ENCODE peak calls at places on chromosomes 12 and 14, in eight cellular contexts. One of them, this sample, is unnamed.

GRCh38 chr14:104150201-104151027 is 12.0 kb downstream of the KIF26A start:
- DNase-seq in AG10803: peak; percentile 65
- DNase-seq in IMR-90: no peak
- DNase-seq in lower lobe of right lung: no peak
- DNase-seq in GM12865: peak; percentile 12
- DNase-seq in A673: peak; percentile 92
- DNase-seq in left ventricle myocardium inferior: no peak
- DNase-seq in dorsolateral prefrontal cortex: no peak
- DNase-seq in this sample: no peak

GRCh38 chr12:100827901-100828520 is 33.4 kb downstream of the ANO4 start:
- DNase-seq in AG10803: peak; percentile 50
- DNase-seq in IMR-90: peak; percentile 54
- DNase-seq in lower lobe of right lung: no peak
- DNase-seq in GM12865: peak; percentile 40
- DNase-seq in A673: peak; percentile 67
- DNase-seq in left ventricle myocardium inferior: no peak
- DNase-seq in dorsolateral prefrontal cortex: no peak
- DNase-seq in this sample: peak; percentile 14

GRCh38 chr14:104226421-104227385 is 88.3 kb downstream of the KIF26A start:
- DNase-seq in AG10803: no peak
- DNase-seq in IMR-90: no peak
- DNase-seq in lower lobe of right lung: peak; percentile 38
- DNase-seq in GM12865: no peak
- DNase-seq in A673: peak; percentile 92
- DNase-seq in left ventricle myocardium inferior: no peak
- DNase-seq in dorsolateral prefrontal cortex: no peak
- DNase-seq in this sample: no peak

GRCh38 chr12:119258149-119258548 is 76.4 kb upstream of the CCDC60 start:
- DNase-seq in AG10803: no peak
- DNase-seq in IMR-90: no peak
- DNase-seq in lower lobe of right lung: no peak
- DNase-seq in GM12865: peak; percentile 24
- DNase-seq in A673: no peak
- DNase-seq in left ventricle myocardium inferior: no peak
- DNase-seq in dorsolateral prefrontal cortex: no peak
- DNase-seq in this sample: no peak

GRCh38 chr14:45651906-45652305 is 398.9 kb upstream of the MIS18BP1 start:
- DNase-seq in AG10803: no peak
- DNase-seq in IMR-90: no peak
- DNase-seq in lower lobe of right lung: no peak
- DNase-seq in GM12865: no peak
- DNase-seq in A673: no peak
- DNase-seq in left ventricle myocardium inferior: no peak
- DNase-seq in dorsolateral prefrontal cortex: no peak
- DNase-seq in this sample: no peak

GRCh38 chr12:53701518-53702264 is 25.6 kb downstream of the CALCOCO1 start:
- DNase-seq in AG10803: peak; percentile 72
- DNase-seq in IMR-90: peak; percentile 66
- DNase-seq in lower lobe of right lung: peak; percentile 84
- DNase-seq in GM12865: peak; percentile 78
- DNase-seq in A673: peak; percentile 85
- DNase-seq in left ventricle myocardium inferior: peak; percentile 80
- DNase-seq in dorsolateral prefrontal cortex: peak; percentile 84
- DNase-seq in this sample: peak; percentile 56

GRCh38 chr12:19036673-19037357 is 92.7 kb upstream of the PLEKHA5 start:
- DNase-seq in AG10803: no peak
- DNase-seq in IMR-90: peak; percentile 39
- DNase-seq in lower lobe of right lung: no peak
- DNase-seq in GM12865: no peak
- DNase-seq in A673: no peak
- DNase-seq in left ventricle myocardium inferior: no peak
- DNase-seq in dorsolateral prefrontal cortex: no peak
- DNase-seq in this sample: no peak

GRCh38 chr14:92568621-92569479 is 55.3 kb downstream of the RIN3 start:
- DNase-seq in AG10803: no peak
- DNase-seq in IMR-90: no peak
- DNase-seq in lower lobe of right lung: no peak
- DNase-seq in GM12865: peak; percentile 91
- DNase-seq in A673: no peak
- DNase-seq in left ventricle myocardium inferior: peak; percentile 70
- DNase-seq in dorsolateral prefrontal cortex: no peak
- DNase-seq in this sample: no peak

GRCh38 chr14:104130974-104131651 is 7.3 kb upstream of the KIF26A start:
- DNase-seq in AG10803: peak; percentile 4
- DNase-seq in IMR-90: peak; percentile 1
- DNase-seq in lower lobe of right lung: peak; percentile 63
- DNase-seq in GM12865: peak; percentile 40
- DNase-seq in A673: peak; percentile 67
- DNase-seq in left ventricle myocardium inferior: peak; percentile 66
- DNase-seq in dorsolateral prefrontal cortex: no peak
- DNase-seq in this sample: no peak

GRCh38 chr14:67420102-67420739 is 8.3 kb upstream of the PLEK2 start:
- DNase-seq in AG10803: no peak
- DNase-seq in IMR-90: no peak
- DNase-seq in lower lobe of right lung: no peak
- DNase-seq in GM12865: peak; percentile 62
- DNase-seq in A673: peak; percentile 46
- DNase-seq in left ventricle myocardium inferior: no peak
- DNase-seq in dorsolateral prefrontal cortex: no peak
- DNase-seq in this sample: no peak

GRCh38 chr12:105275997-105276760 is 40.2 kb upstream of the APPL2 start:
- DNase-seq in AG10803: no peak
- DNase-seq in IMR-90: no peak
- DNase-seq in lower lobe of right lung: no peak
- DNase-seq in GM12865: no peak
- DNase-seq in A673: no peak
- DNase-seq in left ventricle myocardium inferior: no peak
- DNase-seq in dorsolateral prefrontal cortex: no peak
- DNase-seq in this sample: no peak

GRCh38 chr12:118307069-118307954 is 65.4 kb downstream of the TAOK3 start:
- DNase-seq in AG10803: peak; percentile 95
- DNase-seq in IMR-90: peak; percentile 95
- DNase-seq in lower lobe of right lung: no peak
- DNase-seq in GM12865: peak; percentile 85
- DNase-seq in A673: peak; percentile 86
- DNase-seq in left ventricle myocardium inferior: no peak
- DNase-seq in dorsolateral prefrontal cortex: no peak
- DNase-seq in this sample: no peak

GRCh38 chr12:121190523-121191031 is 19.4 kb upstream of the P2RX4 start:
- DNase-seq in AG10803: peak; percentile 95
- DNase-seq in IMR-90: peak; percentile 97
- DNase-seq in lower lobe of right lung: no peak
- DNase-seq in GM12865: peak; percentile 30
- DNase-seq in A673: peak; percentile 71
- DNase-seq in left ventricle myocardium inferior: no peak
- DNase-seq in dorsolateral prefrontal cortex: no peak
- DNase-seq in this sample: no peak

GRCh38 chr12:93541578-93542217 is 30.8 kb upstream of the SOCS2 start:
- DNase-seq in AG10803: peak; percentile 9
- DNase-seq in IMR-90: no peak
- DNase-seq in lower lobe of right lung: no peak
- DNase-seq in GM12865: no peak
- DNase-seq in A673: no peak
- DNase-seq in left ventricle myocardium inferior: no peak
- DNase-seq in dorsolateral prefrontal cortex: no peak
- DNase-seq in this sample: peak; percentile 69

GRCh38 chr12:70052931-70053497 is 190.2 kb upstream of the CNOT2 start:
- DNase-seq in AG10803: peak; percentile 79
- DNase-seq in IMR-90: peak; percentile 67
- DNase-seq in lower lobe of right lung: no peak
- DNase-seq in GM12865: no peak
- DNase-seq in A673: no peak
- DNase-seq in left ventricle myocardium inferior: no peak
- DNase-seq in dorsolateral prefrontal cortex: no peak
- DNase-seq in this sample: no peak

GRCh38 chr14:35419429-35419841 is 14.9 kb upstream of the NFKBIA start:
- DNase-seq in AG10803: no peak
- DNase-seq in IMR-90: no peak
- DNase-seq in lower lobe of right lung: no peak
- DNase-seq in GM12865: no peak
- DNase-seq in A673: no peak
- DNase-seq in left ventricle myocardium inferior: no peak
- DNase-seq in dorsolateral prefrontal cortex: no peak
- DNase-seq in this sample: no peak

GRCh38 chr14:95529242-95529641 is 5.6 kb upstream of the GLRX5 start:
- DNase-seq in AG10803: no peak
- DNase-seq in IMR-90: no peak
- DNase-seq in lower lobe of right lung: no peak
- DNase-seq in GM12865: no peak
- DNase-seq in A673: no peak
- DNase-seq in left ventricle myocardium inferior: no peak
- DNase-seq in dorsolateral prefrontal cortex: no peak
- DNase-seq in this sample: no peak

GRCh38 chr12:52280796-52281560 is 6.5 kb downstream of the KRT86 start:
- DNase-seq in AG10803: peak; percentile 99
- DNase-seq in IMR-90: peak; percentile 97
- DNase-seq in lower lobe of right lung: peak; percentile 77
- DNase-seq in GM12865: no peak
- DNase-seq in A673: no peak
- DNase-seq in left ventricle myocardium inferior: peak; percentile 40
- DNase-seq in dorsolateral prefrontal cortex: no peak
- DNase-seq in this sample: no peak

GRCh38 chr12:15152864-15153263 is 68.4 kb downstream of the RERG start:
- DNase-seq in AG10803: peak; percentile 34
- DNase-seq in IMR-90: peak; percentile 30
- DNase-seq in lower lobe of right lung: no peak
- DNase-seq in GM12865: no peak
- DNase-seq in A673: peak; percentile 22
- DNase-seq in left ventricle myocardium inferior: no peak
- DNase-seq in dorsolateral prefrontal cortex: no peak
- DNase-seq in this sample: no peak

GRCh38 chr12:124506145-124506831 is 61.1 kb downstream of the NCOR2 start:
- DNase-seq in AG10803: peak; percentile 80
- DNase-seq in IMR-90: no peak
- DNase-seq in lower lobe of right lung: peak; percentile 91
- DNase-seq in GM12865: no peak
- DNase-seq in A673: peak; percentile 98
- DNase-seq in left ventricle myocardium inferior: peak; percentile 86
- DNase-seq in dorsolateral prefrontal cortex: no peak
- DNase-seq in this sample: no peak

GRCh38 chr12:124505001-124505818 is 62.2 kb downstream of the NCOR2 start:
- DNase-seq in AG10803: no peak
- DNase-seq in IMR-90: no peak
- DNase-seq in lower lobe of right lung: no peak
- DNase-seq in GM12865: no peak
- DNase-seq in A673: no peak
- DNase-seq in left ventricle myocardium inferior: no peak
- DNase-seq in dorsolateral prefrontal cortex: no peak
- DNase-seq in this sample: no peak

GRCh38 chr12:124508323-124509096 is 58.9 kb downstream of the NCOR2 start:
- DNase-seq in AG10803: no peak
- DNase-seq in IMR-90: peak; percentile 27
- DNase-seq in lower lobe of right lung: no peak
- DNase-seq in GM12865: peak; percentile 34
- DNase-seq in A673: no peak
- DNase-seq in left ventricle myocardium inferior: no peak
- DNase-seq in dorsolateral prefrontal cortex: no peak
- DNase-seq in this sample: no peak

GRCh38 chr12:124507188-124508109 is 60.0 kb downstream of the NCOR2 start:
- DNase-seq in AG10803: peak; percentile 73
- DNase-seq in IMR-90: peak; percentile 69
- DNase-seq in lower lobe of right lung: no peak
- DNase-seq in GM12865: no peak
- DNase-seq in A673: peak; percentile 76
- DNase-seq in left ventricle myocardium inferior: peak; percentile 73
- DNase-seq in dorsolateral prefrontal cortex: no peak
- DNase-seq in this sample: no peak

GRCh38 chr12:124506832-124507153 is 60.6 kb downstream of the NCOR2 start:
- DNase-seq in AG10803: no peak
- DNase-seq in IMR-90: no peak
- DNase-seq in lower lobe of right lung: no peak
- DNase-seq in GM12865: no peak
- DNase-seq in A673: no peak
- DNase-seq in left ventricle myocardium inferior: no peak
- DNase-seq in dorsolateral prefrontal cortex: no peak
- DNase-seq in this sample: no peak
- H3K4me3 ChIP-seq in AG10803: peak overlapping the region; percentile 11
- H3K4me3 ChIP-seq in IMR-90: no peak overlapping the region
- H3K4me3 ChIP-seq in lower lobe of right lung: peak overlapping the region; percentile 24
- H3K4me3 ChIP-seq in GM12865: no peak overlapping the region
- H3K4me3 ChIP-seq in A673: peak overlapping the region; percentile 20
- H3K4me3 ChIP-seq in left ventricle myocardium inferior: peak overlapping the region; percentile 28
- H3K4me3 ChIP-seq in dorsolateral prefrontal cortex: no peak overlapping the region
- H3K4me3 ChIP-seq in this sample: no peak overlapping the region

GRCh38 chr12:106671840-106672239 is 89.0 kb downstream of the RFX4 start:
- DNase-seq in AG10803: no peak
- DNase-seq in IMR-90: no peak
- DNase-seq in lower lobe of right lung: no peak
- DNase-seq in GM12865: peak; percentile 20
- DNase-seq in A673: no peak
- DNase-seq in left ventricle myocardium inferior: no peak
- DNase-seq in dorsolateral prefrontal cortex: no peak
- DNase-seq in this sample: no peak
- H3K4me3 ChIP-seq in AG10803: no peak overlapping the region
- H3K4me3 ChIP-seq in IMR-90: no peak overlapping the region
- H3K4me3 ChIP-seq in lower lobe of right lung: no peak overlapping the region
- H3K4me3 ChIP-seq in GM12865: no peak overlapping the region
- H3K4me3 ChIP-seq in A673: no peak overlapping the region
- H3K4me3 ChIP-seq in left ventricle myocardium inferior: no peak overlapping the region
- H3K4me3 ChIP-seq in dorsolateral prefrontal cortex: no peak overlapping the region
- H3K4me3 ChIP-seq in this sample: no peak overlapping the region

GRCh38 chr12:42759622-42760273 is 170.2 kb upstream of the PRICKLE1 start:
- DNase-seq in AG10803: peak; percentile 80
- DNase-seq in IMR-90: peak; percentile 77
- DNase-seq in lower lobe of right lung: no peak
- DNase-seq in GM12865: no peak
- DNase-seq in A673: no peak
- DNase-seq in left ventricle myocardium inferior: peak; percentile 71
- DNase-seq in dorsolateral prefrontal cortex: no peak
- DNase-seq in this sample: peak; percentile 66
- H3K4me3 ChIP-seq in AG10803: no peak overlapping the region
- H3K4me3 ChIP-seq in IMR-90: no peak overlapping the region
- H3K4me3 ChIP-seq in lower lobe of right lung: no peak overlapping the region
- H3K4me3 ChIP-seq in GM12865: no peak overlapping the region
- H3K4me3 ChIP-seq in A673: no peak overlapping the region
- H3K4me3 ChIP-seq in left ventricle myocardium inferior: no peak overlapping the region
- H3K4me3 ChIP-seq in dorsolateral prefrontal cortex: no peak overlapping the region
- H3K4me3 ChIP-seq in this sample: no peak overlapping the region

DNA sequence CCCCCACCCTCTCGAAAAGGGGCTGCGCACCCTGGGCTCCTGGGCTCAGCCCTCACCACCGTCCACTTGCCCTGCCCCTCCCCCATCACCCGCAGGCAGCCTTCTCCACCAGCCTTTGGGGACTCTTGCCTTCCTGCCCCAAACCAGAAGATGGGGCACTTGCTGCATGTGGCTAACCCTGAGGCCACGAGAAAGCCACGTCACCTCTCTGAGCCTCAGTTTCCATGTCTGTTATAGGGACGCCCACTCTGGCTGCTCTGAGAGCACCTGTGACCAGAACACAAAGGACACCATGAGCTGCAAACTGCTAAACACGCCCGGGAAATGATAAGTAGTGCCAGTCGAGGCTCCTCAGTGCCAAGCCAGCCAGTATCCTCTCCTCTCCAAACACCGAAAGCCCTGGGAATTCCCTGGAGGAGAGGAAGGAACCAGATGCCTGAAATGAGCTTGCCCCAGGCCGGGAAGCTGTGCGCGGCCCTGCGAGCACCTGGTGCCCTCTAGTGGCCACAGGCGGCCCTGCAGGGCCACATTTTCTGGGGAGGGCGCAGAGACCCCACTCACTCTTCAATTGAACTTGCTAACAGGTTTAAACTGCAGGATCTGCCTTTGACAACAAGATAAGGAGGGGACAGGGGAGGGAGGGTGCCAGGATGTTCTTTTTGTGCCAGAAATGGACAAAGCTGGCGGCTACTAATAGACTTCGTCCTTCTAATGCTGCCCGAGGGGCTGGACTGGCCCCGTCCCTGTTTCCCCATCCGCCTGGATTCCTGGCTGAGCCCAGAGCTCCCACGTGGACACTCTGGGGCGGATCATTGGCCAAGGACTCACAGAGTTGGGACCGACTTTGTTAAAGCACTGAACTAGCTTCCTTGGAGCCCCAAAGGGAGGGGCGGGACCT is 10.2 kb upstream of the SERPINA9 start:
- DNase-seq in AG10803: peak; percentile 66
- DNase-seq in IMR-90: peak; percentile 46
- DNase-seq in lower lobe of right lung: peak; percentile 66
- DNase-seq in GM12865: peak; percentile 39
- DNase-seq in A673: peak; percentile 61
- DNase-seq in left ventricle myocardium inferior: peak; percentile 27
- DNase-seq in dorsolateral prefrontal cortex: peak; percentile 37
- DNase-seq in this sample: peak; percentile 14
- H3K4me3 ChIP-seq in AG10803: no peak overlapping the region
- H3K4me3 ChIP-seq in IMR-90: no peak overlapping the region
- H3K4me3 ChIP-seq in lower lobe of right lung: no peak overlapping the region
- H3K4me3 ChIP-seq in GM12865: no peak overlapping the region
- H3K4me3 ChIP-seq in A673: no peak overlapping the region
- H3K4me3 ChIP-seq in left ventricle myocardium inferior: no peak overlapping the region
- H3K4me3 ChIP-seq in dorsolateral prefrontal cortex: peak overlapping the region; percentile 14
- H3K4me3 ChIP-seq in this sample: no peak overlapping the region